ENCODE peak calls at places on chromosomes 4 and X, in six cellular contexts. One of them, this sample, is unnamed.

GRCh38 chr4:113958766-113959540 is 20.5 kb downstream of the ARSJ start:
- DNase-seq in stimulated activated CD8-positive, alpha-beta memory T cell treated with anti-CD3 and anti-CD28 coated beads, Interleukin-2, amount 100 ng/mL, for 1 hour: no peak
- DNase-seq in activated T-helper 1 cell treated with Interleukin-2 at 50 U/mL for 16 hours: no peak
- DNase-seq in globus pallidus: no peak
- DNase-seq in ureter: no peak
- DNase-seq in left ventricle myocardium inferior: no peak
- DNase-seq in this sample: no peak

GRCh38 chr4:56215901-56216300 is 171.4 kb downstream of the AASDH start:
- DNase-seq in ureter: no peak
- DNase-seq in stimulated activated CD8-positive, alpha-beta memory T cell treated with anti-CD3 and anti-CD28 coated beads, Interleukin-2, amount 100 ng/mL, for 1 hour: no peak
- DNase-seq in globus pallidus: no peak
- DNase-seq in activated T-helper 1 cell treated with Interleukin-2 at 50 U/mL for 16 hours: no peak
- DNase-seq in left ventricle myocardium inferior: no peak
- DNase-seq in this sample: no peak

GRCh38 chr4:183586824-183587223 is 72.2 kb downstream of the RWDD4 start:
- DNase-seq in stimulated activated CD8-positive, alpha-beta memory T cell treated with anti-CD3 and anti-CD28 coated beads, Interleukin-2, amount 100 ng/mL, for 1 hour: no peak
- DNase-seq in ureter: no peak
- DNase-seq in globus pallidus: no peak
- DNase-seq in activated T-helper 1 cell treated with Interleukin-2 at 50 U/mL for 16 hours: no peak
- DNase-seq in left ventricle myocardium inferior: no peak
- DNase-seq in this sample: no peak

GRCh38 chr4:122224348-122224747 is 72.2 kb downstream of the BLTP1 start:
- DNase-seq in stimulated activated CD8-positive, alpha-beta memory T cell treated with anti-CD3 and anti-CD28 coated beads, Interleukin-2, amount 100 ng/mL, for 1 hour: no peak
- DNase-seq in activated T-helper 1 cell treated with Interleukin-2 at 50 U/mL for 16 hours: peak
- DNase-seq in left ventricle myocardium inferior: no peak
- DNase-seq in globus pallidus: no peak
- DNase-seq in ureter: no peak
- DNase-seq in this sample: no peak

GRCh38 chr4:99822734-99823133 is 6.1 kb downstream of the DAPP1 start:
- DNase-seq in globus pallidus: no peak
- DNase-seq in left ventricle myocardium inferior: no peak
- DNase-seq in stimulated activated CD8-positive, alpha-beta memory T cell treated with anti-CD3 and anti-CD28 coated beads, Interleukin-2, amount 100 ng/mL, for 1 hour: no peak
- DNase-seq in ureter: no peak
- DNase-seq in activated T-helper 1 cell treated with Interleukin-2 at 50 U/mL for 16 hours: no peak
- DNase-seq in this sample: no peak

GRCh38 chr4:151850751-151851150 is 89.9 kb upstream of the GATB start:
- DNase-seq in stimulated activated CD8-positive, alpha-beta memory T cell treated with anti-CD3 and anti-CD28 coated beads, Interleukin-2, amount 100 ng/mL, for 1 hour: no peak
- DNase-seq in left ventricle myocardium inferior: no peak
- DNase-seq in ureter: no peak
- DNase-seq in activated T-helper 1 cell treated with Interleukin-2 at 50 U/mL for 16 hours: no peak
- DNase-seq in globus pallidus: no peak
- DNase-seq in this sample: no peak

GRCh38 chr4:102387552-102388150 is 42.4 kb upstream of the SLC39A8 start:
- DNase-seq in ureter: no peak
- DNase-seq in activated T-helper 1 cell treated with Interleukin-2 at 50 U/mL for 16 hours: no peak
- DNase-seq in globus pallidus: no peak
- DNase-seq in left ventricle myocardium inferior: no peak
- DNase-seq in stimulated activated CD8-positive, alpha-beta memory T cell treated with anti-CD3 and anti-CD28 coated beads, Interleukin-2, amount 100 ng/mL, for 1 hour: no peak
- DNase-seq in this sample: no peak

GRCh38 chr4:41142946-41143720 is 71.2 kb downstream of the APBB2 start:
- DNase-seq in stimulated activated CD8-positive, alpha-beta memory T cell treated with anti-CD3 and anti-CD28 coated beads, Interleukin-2, amount 100 ng/mL, for 1 hour: no peak
- DNase-seq in left ventricle myocardium inferior: peak
- DNase-seq in ureter: no peak
- DNase-seq in activated T-helper 1 cell treated with Interleukin-2 at 50 U/mL for 16 hours: no peak
- DNase-seq in globus pallidus: no peak
- DNase-seq in this sample: no peak

GRCh38 chrX:120293015-120293414 is 18.2 kb downstream of the TMEM255A start:
- DNase-seq in activated T-helper 1 cell treated with Interleukin-2 at 50 U/mL for 16 hours: no peak
- DNase-seq in globus pallidus: no peak
- DNase-seq in left ventricle myocardium inferior: no peak
- DNase-seq in stimulated activated CD8-positive, alpha-beta memory T cell treated with anti-CD3 and anti-CD28 coated beads, Interleukin-2, amount 100 ng/mL, for 1 hour: no peak
- DNase-seq in ureter: no peak
- DNase-seq in this sample: no peak

GRCh38 chrX:20477836-20478532 is 211.3 kb upstream of the RPS6KA3 start:
- DNase-seq in stimulated activated CD8-positive, alpha-beta memory T cell treated with anti-CD3 and anti-CD28 coated beads, Interleukin-2, amount 100 ng/mL, for 1 hour: no peak
- DNase-seq in ureter: no peak
- DNase-seq in activated T-helper 1 cell treated with Interleukin-2 at 50 U/mL for 16 hours: no peak
- DNase-seq in globus pallidus: no peak
- DNase-seq in left ventricle myocardium inferior: no peak
- DNase-seq in this sample: no peak

GRCh38 chr4:128565565-128566186 is 243.8 kb upstream of the JADE1 start:
- DNase-seq in activated T-helper 1 cell treated with Interleukin-2 at 50 U/mL for 16 hours: no peak
- DNase-seq in globus pallidus: peak
- DNase-seq in stimulated activated CD8-positive, alpha-beta memory T cell treated with anti-CD3 and anti-CD28 coated beads, Interleukin-2, amount 100 ng/mL, for 1 hour: no peak
- DNase-seq in ureter: peak
- DNase-seq in left ventricle myocardium inferior: peak
- DNase-seq in this sample: no peak

GRCh38 chr4:56445699-56446098 is 9.6 kb downstream of the PAICS start:
- DNase-seq in activated T-helper 1 cell treated with Interleukin-2 at 50 U/mL for 16 hours: no peak
- DNase-seq in left ventricle myocardium inferior: no peak
- DNase-seq in ureter: no peak
- DNase-seq in globus pallidus: no peak
- DNase-seq in stimulated activated CD8-positive, alpha-beta memory T cell treated with anti-CD3 and anti-CD28 coated beads, Interleukin-2, amount 100 ng/mL, for 1 hour: no peak
- DNase-seq in this sample: no peak

GRCh38 chr4:108170729-108171540 is 2.2 kb upstream of the LEF1 start:
- DNase-seq in left ventricle myocardium inferior: no peak
- DNase-seq in ureter: no peak
- DNase-seq in globus pallidus: no peak
- DNase-seq in stimulated activated CD8-positive, alpha-beta memory T cell treated with anti-CD3 and anti-CD28 coated beads, Interleukin-2, amount 100 ng/mL, for 1 hour: no peak
- DNase-seq in activated T-helper 1 cell treated with Interleukin-2 at 50 U/mL for 16 hours: no peak
- DNase-seq in this sample: no peak

GRCh38 chr4:163665521-163666334 is 171.2 kb downstream of the TMA16 start:
- DNase-seq in ureter: no peak
- DNase-seq in globus pallidus: no peak
- DNase-seq in stimulated activated CD8-positive, alpha-beta memory T cell treated with anti-CD3 and anti-CD28 coated beads, Interleukin-2, amount 100 ng/mL, for 1 hour: no peak
- DNase-seq in activated T-helper 1 cell treated with Interleukin-2 at 50 U/mL for 16 hours: no peak
- DNase-seq in left ventricle myocardium inferior: no peak
- DNase-seq in this sample: no peak

GRCh38 chrX:78303086-78303485 is 24.3 kb downstream of the CYSLTR1 start:
- DNase-seq in ureter: no peak
- DNase-seq in stimulated activated CD8-positive, alpha-beta memory T cell treated with anti-CD3 and anti-CD28 coated beads, Interleukin-2, amount 100 ng/mL, for 1 hour: no peak
- DNase-seq in left ventricle myocardium inferior: no peak
- DNase-seq in activated T-helper 1 cell treated with Interleukin-2 at 50 U/mL for 16 hours: no peak
- DNase-seq in globus pallidus: no peak
- DNase-seq in this sample: no peak

GRCh38 chr4:110900206-110900769 is 277.4 kb upstream of the PITX2 start:
- DNase-seq in stimulated activated CD8-positive, alpha-beta memory T cell treated with anti-CD3 and anti-CD28 coated beads, Interleukin-2, amount 100 ng/mL, for 1 hour: no peak
- DNase-seq in activated T-helper 1 cell treated with Interleukin-2 at 50 U/mL for 16 hours: no peak
- DNase-seq in globus pallidus: no peak
- DNase-seq in ureter: no peak
- DNase-seq in left ventricle myocardium inferior: no peak
- DNase-seq in this sample: no peak

GRCh38 chr4:109315818-109316217 is 13.4 kb upstream of the COL25A1 start:
- DNase-seq in stimulated activated CD8-positive, alpha-beta memory T cell treated with anti-CD3 and anti-CD28 coated beads, Interleukin-2, amount 100 ng/mL, for 1 hour: no peak
- DNase-seq in left ventricle myocardium inferior: no peak
- DNase-seq in activated T-helper 1 cell treated with Interleukin-2 at 50 U/mL for 16 hours: no peak
- DNase-seq in globus pallidus: no peak
- DNase-seq in ureter: no peak
- DNase-seq in this sample: no peak

GRCh38 chr4:76091052-76091451 is 16.5 kb downstream of the ART3 start:
- DNase-seq in left ventricle myocardium inferior: no peak
- DNase-seq in activated T-helper 1 cell treated with Interleukin-2 at 50 U/mL for 16 hours: no peak
- DNase-seq in stimulated activated CD8-positive, alpha-beta memory T cell treated with anti-CD3 and anti-CD28 coated beads, Interleukin-2, amount 100 ng/mL, for 1 hour: no peak
- DNase-seq in globus pallidus: no peak
- DNase-seq in ureter: no peak
- DNase-seq in this sample: no peak

GRCh38 chr4:17932041-17932440 is 89.5 kb downstream of the LCORL start:
- DNase-seq in activated T-helper 1 cell treated with Interleukin-2 at 50 U/mL for 16 hours: no peak
- DNase-seq in left ventricle myocardium inferior: no peak
- DNase-seq in stimulated activated CD8-positive, alpha-beta memory T cell treated with anti-CD3 and anti-CD28 coated beads, Interleukin-2, amount 100 ng/mL, for 1 hour: no peak
- DNase-seq in globus pallidus: no peak
- DNase-seq in ureter: no peak
- DNase-seq in this sample: no peak

This sample was measured in central memory CD8-positive, alpha-beta T cell.